ENCODE peak calls at places on chromosome 22, in eight cellular contexts. B is cerebellar cortex, M is head of caudate nucleus, K is dermis microvascular lymphatic vessel endothelial cell, G is WTC11, P is amniotic stem cell, E is brain microvascular endothelial cell, L is AG10803. Y is an unnamed sample.

GRCh38 chr22:38792833-38793232 is 1.1 kb downstream of the DNAL4 start:
- DNase-seq in L (no peak), E (peak; percentile 39), P (no peak), M (no peak), G (no peak), B (no peak), K (no peak), Y (no peak)

GRCh38 chr22:30211124-30211820 is 35.3 kb downstream of the LIF start:
- DNase-seq in L (no peak), P (no peak), K (no peak), E (no peak), B (no peak), G (no peak), M (no peak), Y (no peak)

GRCh38 chr22:25745341-25746011 is 3.5 kb downstream of the MYO18B start:
- DNase-seq in B (no peak), E (peak; percentile 63), K (no peak), P (no peak), M (no peak), L (peak; percentile 73), G (no peak), Y (no peak)

GRCh38 chr22:40414838-40415505 is 44.6 kb downstream of the SGSM3 start:
- DNase-seq in L (no peak), P (no peak), E (no peak), K (no peak), M (no peak), G (no peak), B (no peak), Y (no peak)

GRCh38 chr22:29814003-29814402 is 24.1 kb downstream of the ASCC2 start:
- DNase-seq in B (no peak), L (no peak), G (no peak), M (no peak), P (no peak), K (no peak), E (no peak), Y (no peak)

GRCh38 chr22:42074153-42074750 is at the start of gene PHETA2:
- DNase-seq in M (no peak), K (no peak), G (peak; percentile 51), B (no peak), P (peak; percentile 6), E (no peak), L (peak; percentile 60), Y (no peak)

GRCh38 chr22:29269731-29270474 is 1.8 kb downstream of the EWSR1 start:
- DNase-seq in G (no peak), P (no peak), M (no peak), L (no peak), K (no peak), B (no peak), E (no peak), Y (no peak)

GRCh38 chr22:31821572-31821971 is 67.8 kb downstream of the DEPDC5 start:
- DNase-seq in K (no peak), G (no peak), E (no peak), P (no peak), M (no peak), L (no peak), B (no peak), Y (no peak)

GRCh38 chr22:17773606-17774205 is 563 bp downstream of the BID start:
- DNase-seq in P (no peak), E (no peak), K (no peak), G (peak; percentile 73), B (peak; percentile 70), L (no peak), M (peak; percentile 68), Y (no peak)

GRCh38 chr22:20016734-20017621 is at the start of gene ARVCF:
- DNase-seq in L (peak; percentile 88), M (peak; percentile 98), K (peak; percentile 83), P (peak; percentile 73), G (peak; percentile 94), E (peak; percentile 78), B (peak; percentile 88), Y (peak; percentile 86)

GRCh38 chr22:50308597-50308935 is 1.1 kb upstream of the PLXNB2 start:
- DNase-seq in B (peak; percentile 70), G (no peak), L (peak; percentile 88), M (peak; percentile 78), E (no peak), K (no peak), P (no peak), Y (no peak)

GRCh38 chr22:31923166-31923565 is 21.2 kb upstream of the YWHAH start:
- DNase-seq in E (no peak), B (no peak), L (no peak), P (no peak), G (no peak), M (peak; percentile 65), K (no peak), Y (no peak)

GRCh38 chr22:33389927-33390326 is 331.7 kb upstream of the SYN3 start:
- DNase-seq in M (no peak), B (no peak), K (no peak), G (no peak), E (peak; percentile 56), L (peak; percentile 3), P (no peak), Y (no peak)

GRCh38 chr22:39947488-39948216 is 12.5 kb upstream of the TMA7B start:
- DNase-seq in L (no peak), G (no peak), P (no peak), B (no peak), K (no peak), E (no peak), M (no peak), Y (no peak)

GRCh38 chr22:46813816-46814597 is 51.6 kb downstream of the TBC1D22A start:
- DNase-seq in B (no peak), P (no peak), E (peak; percentile 67), M (no peak), G (no peak), K (no peak), L (peak; percentile 76), Y (no peak)

GRCh38 chr22:43262990-43263644 is 76.2 kb upstream of the TTLL12 start:
- DNase-seq in E (peak; percentile 48), L (no peak), G (no peak), K (peak; percentile 56), M (no peak), B (no peak), P (no peak), Y (no peak)

GRCh38 chr22:42780070-42780540 is 59.4 kb upstream of the A4GALT start:
- DNase-seq in B (peak; percentile 93), P (peak; percentile 74), L (peak; percentile 97), M (peak; percentile 87), K (peak; percentile 92), G (peak; percentile 42), E (peak; percentile 92), Y (no peak)

GRCh38 chr22:20933910-20934309 is 16.7 kb downstream of the CRKL start:
- DNase-seq in K (no peak), G (no peak), B (no peak), M (no peak), P (no peak), E (no peak), L (no peak), Y (no peak)

GRCh38 chr22:32926600-32926999 is 125.1 kb downstream of the TIMP3 start:
- DNase-seq in K (no peak), B (no peak), G (no peak), L (peak; percentile 35), M (no peak), E (peak; percentile 39), P (peak; percentile 21), Y (no peak)

GRCh38 chr22:41333806-41334205 is 32.5 kb downstream of the ZC3H7B start:
- DNase-seq in E (no peak), M (no peak), G (no peak), B (no peak), L (no peak), P (no peak), K (no peak), Y (no peak)

GRCh38 chr22:39932918-39933649 is 27.1 kb upstream of the TMA7B start:
- DNase-seq in L (peak; percentile 5), B (peak; percentile 30), E (no peak), M (no peak), K (no peak), P (no peak), G (peak; percentile 89), Y (no peak)

GRCh38 chr22:48960576-48960975 is 867.1 kb downstream of the BRD1 start:
- DNase-seq in K (no peak), P (no peak), E (no peak), B (no peak), L (no peak), M (peak; percentile 21), G (no peak), Y (no peak)

GRCh38 chr22:30870451-30871345 is 97.9 kb downstream of the MORC2 start:
- DNase-seq in G (no peak), M (no peak), B (no peak), K (no peak), E (no peak), P (no peak), L (no peak), Y (no peak)

GRCh38 chr22:38214248-38215056 is 12.7 kb downstream of the MAFF start:
- DNase-seq in M (peak; percentile 83), L (peak; percentile 55), P (no peak), E (no peak), K (no peak), G (peak; percentile 89), B (peak; percentile 42), Y (no peak)

GRCh38 chr22:24982301-24983056 is 30.0 kb downstream of the KIAA1671 start:
- DNase-seq in P (no peak), K (no peak), E (no peak), B (no peak), G (no peak), M (no peak), L (no peak), Y (no peak)

GRCh38 chr22:19514831-19515565 is 9.2 kb downstream of the CLDN5 start:
- DNase-seq in K (no peak), M (no peak), P (no peak), L (no peak), G (no peak), B (no peak), E (peak; percentile 46), Y (no peak)

GRCh38 chr22:47260551-47260950 is 498.1 kb downstream of the TBC1D22A start:
- DNase-seq in E (no peak), K (no peak), M (no peak), G (no peak), P (no peak), L (no peak), B (no peak), Y (no peak)

GRCh38 chr22:46695346-46696224 is 42.5 kb downstream of the CERK start:
- DNase-seq in M (no peak), L (no peak), B (no peak), K (no peak), E (no peak), G (no peak), P (no peak), Y (no peak)

GRCh38 chr22:46581580-46582244 is 38.5 kb upstream of the GRAMD4 start:
- DNase-seq in G (no peak), E (no peak), M (no peak), L (no peak), B (no peak), P (no peak), K (no peak), Y (no peak)

GRCh38 chr22:41367039-41367679 is 14.6 kb upstream of the TEF start:
- DNase-seq in P (peak; percentile 54), L (peak; percentile 91), B (peak; percentile 93), E (peak; percentile 92), K (peak; percentile 83), M (peak; percentile 99), G (peak; percentile 42), Y (peak; percentile 40)

GRCh38 chr22:45934659-45935341 is 42.2 kb downstream of the WNT7B start:
- DNase-seq in K (no peak), L (peak; percentile 72), M (peak; percentile 56), B (no peak), G (no peak), P (peak; percentile 50), E (peak; percentile 67), Y (no peak)

GRCh38 chr22:50703726-50704509 is 31.3 kb downstream of the SHANK3 start:
- DNase-seq in E (no peak), K (no peak), P (no peak), L (no peak), G (no peak), M (no peak), B (no peak), Y (no peak)